ENCODE peak calls at places on chromosome 15, in ten cellular contexts. Z is GM10248; T is activated CD4-positive, alpha-beta memory T cell treated with anti-CD3 and anti-CD28 coated beads, Interleukin-2, amount 10 ng/mL, durations not matched to agents 7 days and 5 days; F is stimulated activated CD4-positive, alpha-beta T cell treated with anti-CD3 and anti-CD28 coated beads, TNF-alpha, amount 100 ng/mL, for 4 hours; Q is RWPE2; V is AG04450; E is EH; G is pancreas; R is left colon; L is AG09309. B is an unnamed sample.

GRCh38 chr15:92118162-92118935 is 264.8 kb downstream of the SLCO3A1 start:
- DNase-seq in Z (no peak), T (no peak), F (no peak), Q (peak; percentile 6), V (no peak), E (peak; percentile 32), G (no peak), R (no peak), L (peak; percentile 47), B (no peak)

GRCh38 chr15:77497108-77497737 is 76.5 kb downstream of the HMG20A start:
- DNase-seq in Z (no peak), T (no peak), F (no peak), Q (no peak), V (no peak), E (peak; percentile 80), G (peak; percentile 78), R (peak; percentile 30), L (peak; percentile 57), B (no peak)

GRCh38 chr15:54722342-54722986 is 474.3 kb downstream of the RSL24D1 start:
- DNase-seq in Z (no peak), T (no peak), F (no peak), Q (no peak), V (no peak), E (no peak), G (no peak), R (no peak), L (no peak), B (no peak)

GRCh38 chr15:75891895-75892294 is 11.8 kb upstream of the FBXO22 start:
- DNase-seq in Z (no peak), T (no peak), F (no peak), Q (no peak), V (peak; percentile 77), E (peak; percentile 90), G (no peak), R (no peak), L (peak; percentile 55), B (no peak)

GRCh38 chr15:82625136-82625535 is 22.0 kb downstream of the CPEB1 start:
- DNase-seq in Z (no peak), T (no peak), F (no peak), Q (no peak), V (no peak), E (peak; percentile 27), G (no peak), R (no peak), L (peak; percentile 20), B (no peak)

GRCh38 chr15:90902656-90902995 is 476 bp upstream of the MAN2A2 start:
- DNase-seq in Z (no peak), T (no peak), F (no peak), Q (no peak), V (no peak), E (no peak), G (no peak), R (no peak), L (peak; percentile 23), B (no peak)

GRCh38 chr15:57769266-57769665 is 62.8 kb downstream of the POLR2M start:
- DNase-seq in Z (no peak), T (no peak), F (no peak), Q (no peak), V (peak; percentile 13), E (peak; percentile 93), G (peak; percentile 6), R (no peak), L (peak; percentile 55), B (no peak)

GRCh38 chr15:68259883-68260282 is 17.7 kb upstream of the FEM1B start:
- DNase-seq in Z (no peak), T (no peak), F (no peak), Q (no peak), V (no peak), E (no peak), G (no peak), R (no peak), L (no peak), B (no peak)

GRCh38 chr15:58676766-58677165 is 72.7 kb downstream of the ADAM10 start:
- DNase-seq in Z (no peak), T (no peak), F (no peak), Q (no peak), V (no peak), E (no peak), G (no peak), R (no peak), L (no peak), B (no peak)

GRCh38 chr15:94286581-94286980 is 55.2 kb downstream of the MCTP2 start:
- DNase-seq in Z (no peak), T (no peak), F (no peak), Q (no peak), V (no peak), E (no peak), G (no peak), R (no peak), L (no peak), B (no peak)

GRCh38 chr15:89556413-89557262 is 18.6 kb upstream of the TICRR start:
- DNase-seq in Z (peak; percentile 56), T (peak; percentile 45), F (peak; percentile 28), Q (no peak), V (peak; percentile 58), E (peak; percentile 75), G (peak; percentile 37), R (peak; percentile 41), L (peak; percentile 45), B (no peak)

GRCh38 chr15:80450811-80451321 is 46.7 kb downstream of the ARNT2 start:
- DNase-seq in Z (no peak), T (no peak), F (no peak), Q (no peak), V (no peak), E (no peak), G (no peak), R (no peak), L (no peak), B (no peak)

GRCh38 chr15:57298843-57299550 is 77.3 kb upstream of the CGNL1 start:
- DNase-seq in Z (no peak), T (no peak), F (no peak), Q (peak; percentile 48), V (no peak), E (no peak), G (no peak), R (no peak), L (no peak), B (peak; percentile 47)

GRCh38 chr15:60740787-60741354 is 261.9 kb upstream of the ICE2 start:
- DNase-seq in Z (no peak), T (no peak), F (no peak), Q (no peak), V (no peak), E (peak; percentile 16), G (no peak), R (no peak), L (peak; percentile 76), B (no peak)

GRCh38 chr15:39075311-39075710 is 505.6 kb upstream of the THBS1 start:
- DNase-seq in Z (no peak), T (no peak), F (no peak), Q (no peak), V (no peak), E (peak; percentile 81), G (no peak), R (no peak), L (peak; percentile 72), B (no peak)

GRCh38 chr15:39172380-39173281 is 408.2 kb upstream of the THBS1 start:
- DNase-seq in Z (no peak), T (no peak), F (no peak), Q (no peak), V (no peak), E (peak; percentile 78), G (peak; percentile 13), R (no peak), L (no peak), B (no peak)

GRCh38 chr15:70274908-70275307 is 177.2 kb upstream of the TLE3 start:
- DNase-seq in Z (no peak), T (no peak), F (no peak), Q (peak; percentile 23), V (no peak), E (no peak), G (no peak), R (no peak), L (no peak), B (peak; percentile 51)

GRCh38 chr15:66004618-66005262 is 135.4 kb downstream of the RAB11A start:
- DNase-seq in Z (peak; percentile 52), T (peak; percentile 24), F (no peak), Q (no peak), V (no peak), E (peak; percentile 49), G (no peak), R (peak; percentile 31), L (no peak), B (no peak)

GRCh38 chr15:43093026-43093425 is 12.8 kb downstream of the UBR1 start:
- DNase-seq in Z (peak; percentile 20), T (no peak), F (no peak), Q (no peak), V (peak; percentile 43), E (peak; percentile 89), G (no peak), R (no peak), L (no peak), B (no peak)

GRCh38 chr15:71462638-71463037 is 347.4 kb downstream of the THSD4 start:
- DNase-seq in Z (no peak), T (no peak), F (no peak), Q (no peak), V (no peak), E (no peak), G (no peak), R (no peak), L (no peak), B (no peak)

GRCh38 chr15:82093774-82094211 is 48.0 kb upstream of the MEX3B start:
- DNase-seq in Z (no peak), T (no peak), F (no peak), Q (peak; percentile 92), V (peak; percentile 79), E (peak; percentile 98), G (no peak), R (no peak), L (peak; percentile 69), B (no peak)

GRCh38 chr15:33587773-33588172 is 277.0 kb downstream of the RYR3 start:
- DNase-seq in Z (no peak), T (no peak), F (no peak), Q (no peak), V (no peak), E (no peak), G (no peak), R (no peak), L (no peak), B (no peak)

GRCh38 chr15:67746450-67746849 is 78.9 kb upstream of the SKOR1 start:
- DNase-seq in Z (no peak), T (no peak), F (no peak), Q (no peak), V (no peak), E (no peak), G (no peak), R (no peak), L (no peak), B (no peak)

GRCh38 chr15:34439878-34440277 is 2.3 kb upstream of the GOLGA8A start:
- DNase-seq in Z (no peak), T (no peak), F (no peak), Q (no peak), V (no peak), E (no peak), G (no peak), R (no peak), L (no peak), B (no peak)

GRCh38 chr15:48868549-48868948 is 9.4 kb upstream of the EID1 start:
- DNase-seq in Z (no peak), T (no peak), F (no peak), Q (no peak), V (no peak), E (peak; percentile 90), G (no peak), R (no peak), L (peak; percentile 46), B (no peak)

GRCh38 chr15:64519897-64520296 is 59.5 kb downstream of the ZNF609 start:
- DNase-seq in Z (no peak), T (no peak), F (no peak), Q (no peak), V (no peak), E (no peak), G (no peak), R (no peak), L (no peak), B (no peak)

GRCh38 chr15:48510976-48511375 is 134.5 kb downstream of the FBN1 start:
- DNase-seq in Z (no peak), T (no peak), F (no peak), Q (no peak), V (no peak), E (no peak), G (no peak), R (no peak), L (no peak), B (no peak)

GRCh38 chr15:89814112-89814742 is 425 bp downstream of the ANPEP start:
- DNase-seq in Z (peak; percentile 59), T (no peak), F (no peak), Q (no peak), V (no peak), E (peak; percentile 35), G (no peak), R (no peak), L (no peak), B (peak; percentile 85)

B was measured in mesenteric fat pad.